ENCODE peak calls at places on chromosomes 5 and 9, in ten cellular contexts. P is SK-N-SH, W is astrocyte of the spinal cord, S is GM23248, G is GM23338, E is mammary epithelial cell, F is right lobe of liver, R is GM12865, H is gastrocnemius medialis, V is kidney. Q is an unnamed sample.
A peak's percentile ranks its signal among the peaks of the same experiment; 100 is the strongest.

GRCh38 chr5:143923634-143924265 is 111.8 kb downstream of the HMHB1 start:
- DNase-seq in P (no peak), W (peak; percentile 58), S (peak; percentile 75), G (no peak), E (peak; percentile 52), F (no peak), R (peak; percentile 64), H (no peak), V (no peak), Q (no peak)

GRCh38 chr5:42423285-42424152 is at the start of gene GHR:
- DNase-seq in P (peak; percentile 78), W (peak; percentile 92), S (peak; percentile 95), G (peak; percentile 93), E (peak; percentile 84), F (peak; percentile 87), R (peak; percentile 53), H (peak; percentile 86), V (peak; percentile 92), Q (peak; percentile 82)

GRCh38 chr9:108569624-108570023 is 286.2 kb downstream of the ACTL7B start:
- DNase-seq in P (no peak), W (peak; percentile 48), S (peak; percentile 92), G (no peak), E (peak; percentile 92), F (no peak), R (no peak), H (peak; percentile 26), V (no peak), Q (no peak)

GRCh38 chr5:96597441-96598020 is 64.6 kb upstream of the CAST start:
- DNase-seq in P (no peak), W (peak; percentile 64), S (peak; percentile 59), G (no peak), E (no peak), F (no peak), R (no peak), H (no peak), V (no peak), Q (no peak)

GRCh38 chr5:146048994-146049703 is 56.2 kb downstream of the PLAC8L1 start:
- DNase-seq in P (peak; percentile 74), W (peak; percentile 79), S (peak; percentile 79), G (peak; percentile 86), E (peak; percentile 61), F (peak; percentile 60), R (peak; percentile 44), H (peak; percentile 35), V (no peak), Q (peak; percentile 79)

GRCh38 chr5:53418844-53419243 is 61.6 kb upstream of the FST start:
- DNase-seq in P (no peak), W (peak; percentile 81), S (peak; percentile 94), G (no peak), E (peak; percentile 96), F (no peak), R (no peak), H (no peak), V (no peak), Q (no peak)

GRCh38 chr5:176680226-176680563 is 32.9 kb downstream of the TSPAN17 start:
- DNase-seq in P (peak; percentile 36), W (no peak), S (peak; percentile 14), G (peak; percentile 51), E (no peak), F (no peak), R (no peak), H (no peak), V (peak; percentile 60), Q (peak; percentile 86)

GRCh38 chr5:165185726-165186125 is 1680.3 kb downstream of the MAT2B start:
- DNase-seq in P (no peak), W (no peak), S (no peak), G (no peak), E (no peak), F (no peak), R (no peak), H (no peak), V (no peak), Q (no peak)

GRCh38 chr5:94793113-94793815 is 174.8 kb downstream of the SLF1 start:
- DNase-seq in P (no peak), W (peak; percentile 92), S (peak; percentile 91), G (no peak), E (no peak), F (no peak), R (peak; percentile 90), H (no peak), V (no peak), Q (no peak)

GRCh38 chr5:96957125-96958041 is 21.5 kb downstream of the LNPEP start:
- DNase-seq in P (no peak), W (no peak), S (no peak), G (no peak), E (no peak), F (no peak), R (peak; percentile 71), H (no peak), V (no peak), Q (no peak)

GRCh38 chr5:171808951-171809350 is 23.3 kb downstream of the SMIM23 start:
- DNase-seq in P (no peak), W (peak; percentile 19), S (peak; percentile 89), G (no peak), E (peak; percentile 46), F (no peak), R (no peak), H (no peak), V (no peak), Q (no peak)

GRCh38 chr5:8061140-8061469 is 192.2 kb downstream of the MTRR start:
- DNase-seq in P (no peak), W (no peak), S (no peak), G (no peak), E (no peak), F (no peak), R (no peak), H (no peak), V (no peak), Q (no peak)

GRCh38 chr5:59709833-59710232 is 183.7 kb downstream of the PDE4D start:
- DNase-seq in P (no peak), W (peak; percentile 83), S (peak; percentile 79), G (no peak), E (peak; percentile 71), F (no peak), R (no peak), H (no peak), V (no peak), Q (no peak)

GRCh38 chr5:14228219-14228618 is 85.1 kb downstream of the TRIO start:
- DNase-seq in P (no peak), W (no peak), S (no peak), G (no peak), E (no peak), F (no peak), R (no peak), H (no peak), V (no peak), Q (no peak)

GRCh38 chr9:33731142-33731541 is 64.2 kb upstream of the PRSS3 start:
- DNase-seq in P (no peak), W (no peak), S (no peak), G (no peak), E (no peak), F (no peak), R (no peak), H (no peak), V (no peak), Q (no peak)

GRCh38 chr5:167731951-167732350 is 559.5 kb upstream of the WWC1 start:
- DNase-seq in P (no peak), W (no peak), S (no peak), G (no peak), E (no peak), F (no peak), R (no peak), H (no peak), V (no peak), Q (no peak)

GRCh38 chr9:115109486-115109885 is 8.5 kb downstream of the TNC start:
- DNase-seq in P (no peak), W (peak; percentile 59), S (peak; percentile 78), G (no peak), E (peak; percentile 73), F (no peak), R (no peak), H (no peak), V (no peak), Q (no peak)

GRCh38 chr5:134508521-134509195 is 16.8 kb upstream of the JADE2 start:
- DNase-seq in P (no peak), W (no peak), S (no peak), G (no peak), E (no peak), F (no peak), R (no peak), H (no peak), V (peak; percentile 45), Q (no peak)
- H3K4me3 ChIP-seq in P (no peak overlapping the region), W (no peak overlapping the region), S (no peak overlapping the region), G (no peak overlapping the region), E (no peak overlapping the region), F (no peak overlapping the region), R (no peak overlapping the region), H (no peak overlapping the region), V (no peak overlapping the region), Q (no peak overlapping the region)

GRCh38 chr9:127921592-127922120 is 4.8 kb upstream of the ST6GALNAC4 start:
- DNase-seq in P (peak; percentile 94), W (peak; percentile 46), S (peak; percentile 71), G (peak; percentile 75), E (no peak), F (peak; percentile 77), R (peak; percentile 73), H (peak; percentile 67), V (peak; percentile 88), Q (peak; percentile 97)
- H3K4me3 ChIP-seq in P (peak overlapping the region; percentile 41), W (no peak overlapping the region), S (peak overlapping the region; percentile 51), G (peak overlapping the region; percentile 45), E (no peak overlapping the region), F (no peak overlapping the region), R (no peak overlapping the region), H (peak overlapping the region; percentile 55), V (no peak overlapping the region), Q (peak overlapping the region; percentile 2)

DNA sequence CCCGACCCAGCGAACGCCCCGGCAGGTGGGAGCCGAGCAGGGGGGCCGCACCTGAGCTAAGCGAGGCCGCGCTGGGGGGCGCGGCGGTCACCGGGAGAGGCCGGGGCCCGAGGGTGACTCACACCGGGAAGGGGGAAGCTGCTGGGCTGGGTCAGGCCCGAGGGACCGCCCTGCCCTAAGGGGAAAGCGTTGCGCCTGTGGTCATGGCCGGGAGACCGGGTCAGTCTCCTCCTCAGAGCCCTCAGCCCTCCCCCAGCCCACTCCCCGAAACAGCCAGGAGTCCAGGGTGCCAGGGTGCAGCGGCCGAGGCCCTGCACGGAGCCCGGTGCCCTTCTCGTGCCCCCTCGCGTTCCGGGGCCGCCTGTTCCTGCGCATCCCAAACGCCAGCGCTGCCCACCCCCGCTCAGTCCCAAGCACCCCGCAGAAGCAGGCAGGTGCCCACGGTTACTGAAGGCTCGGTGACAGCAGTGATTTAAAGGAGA is 658 bp downstream of the NOXA1 start:
- DNase-seq in P (no peak), W (no peak), S (no peak), G (peak; percentile 34), E (no peak), F (peak; percentile 54), R (no peak), H (no peak), V (peak; percentile 90), Q (peak; percentile 78)
- H3K4me3 ChIP-seq in P (peak overlapping the region; percentile 86), W (no peak overlapping the region), S (peak overlapping the region; percentile 80), G (peak overlapping the region; percentile 58), E (peak overlapping the region; percentile 48), F (peak overlapping the region; percentile 78), R (peak overlapping the region; percentile 42), H (peak overlapping the region; percentile 69), V (peak overlapping the region; percentile 51), Q (peak overlapping the region; percentile 43)

DNA sequence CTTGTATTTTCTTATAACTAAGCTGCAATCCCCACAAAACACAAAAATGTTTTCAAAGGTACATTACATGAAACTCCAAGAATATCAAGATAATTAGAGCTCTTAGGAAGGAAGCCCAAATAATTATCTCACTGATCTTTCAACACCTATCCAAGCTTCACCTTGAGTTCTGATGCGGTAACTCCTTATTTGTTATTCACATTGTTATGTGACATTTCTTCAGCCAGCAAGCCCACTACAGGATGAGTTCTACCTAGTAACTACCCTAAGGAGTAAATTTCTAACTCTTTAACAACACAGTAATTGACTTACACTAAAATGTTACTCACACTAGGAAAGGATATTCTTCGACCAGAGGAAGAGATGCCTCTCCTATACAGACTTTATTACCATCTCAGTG is 9.9 kb downstream of the NR6A1 start:
- DNase-seq in P (no peak), W (no peak), S (no peak), G (peak; percentile 50), E (no peak), F (no peak), R (no peak), H (no peak), V (no peak), Q (no peak)
- H3K4me3 ChIP-seq in P (no peak overlapping the region), W (no peak overlapping the region), S (no peak overlapping the region), G (peak overlapping the region; percentile 37), E (no peak overlapping the region), F (no peak overlapping the region), R (no peak overlapping the region), H (no peak overlapping the region), V (no peak overlapping the region), Q (no peak overlapping the region)